ENCODE peak calls at places on chromosomes 7 and 10, in six cellular contexts. S is tibial artery, E is lower lobe of right lung, H is MM.1S, N is heart right ventricle, D is prostate gland. L is an unnamed sample.

GRCh38 chr10:86346169-86346793 is 20.3 kb downstream of the GRID1 start:
- DNase-seq in S (peak; percentile 24), E (peak; percentile 34), H (no peak), N (no peak), D (no peak), L (peak; percentile 23)

GRCh38 chr7:92632791-92633190 is 42.6 kb upstream of the FAM133B start:
- DNase-seq in S (no peak), E (no peak), H (no peak), N (no peak), D (no peak), L (no peak)

GRCh38 chr10:22999942-23000341 is 72.1 kb downstream of the ARMC3 start:
- DNase-seq in S (no peak), E (no peak), H (no peak), N (no peak), D (no peak), L (no peak)

GRCh38 chr10:12909836-12910185 is 91.7 kb downstream of the CCDC3 start:
- DNase-seq in S (peak; percentile 87), E (no peak), H (no peak), N (no peak), D (peak; percentile 68), L (no peak)

GRCh38 chr7:32958046-32959025 is 1.1 kb downstream of the FKBP9 start:
- DNase-seq in S (peak; percentile 75), E (peak; percentile 60), H (no peak), N (peak; percentile 55), D (peak; percentile 9), L (peak; percentile 81)

GRCh38 chr7:67377939-67378862 is 381.6 kb downstream of the TYW1 start:
- DNase-seq in S (peak; percentile 73), E (peak; percentile 70), H (peak; percentile 65), N (peak; percentile 50), D (peak; percentile 63), L (peak; percentile 55)

GRCh38 chr10:119378737-119379067 is 163.8 kb downstream of the RGS10 start:
- DNase-seq in S (no peak), E (no peak), H (no peak), N (no peak), D (no peak), L (no peak)

GRCh38 chr7:116633131-116633988 is 38.6 kb upstream of the MET start:
- DNase-seq in S (no peak), E (no peak), H (no peak), N (no peak), D (no peak), L (no peak)

GRCh38 chr7:15081891-15082290 is 179.3 kb upstream of the DGKB start:
- DNase-seq in S (no peak), E (no peak), H (no peak), N (no peak), D (no peak), L (no peak)

GRCh38 chr7:158827411-158828342 is 1.6 kb downstream of the ESYT2 start:
- DNase-seq in S (no peak), E (no peak), H (peak; percentile 35), N (no peak), D (no peak), L (no peak)

GRCh38 chr7:116455009-116455408 is 44.5 kb upstream of the CAV2 start:
- DNase-seq in S (no peak), E (no peak), H (no peak), N (no peak), D (no peak), L (no peak)

GRCh38 chr7:148142660-148143248 is 447.8 kb upstream of the C7orf33 start:
- DNase-seq in S (no peak), E (no peak), H (peak; percentile 79), N (no peak), D (peak; percentile 39), L (no peak)

GRCh38 chr10:51260376-51260775 is 186.1 kb downstream of the PRKG1 start:
- DNase-seq in S (no peak), E (no peak), H (no peak), N (no peak), D (no peak), L (no peak)

GRCh38 chr10:72124984-72125383 is 36.6 kb upstream of the SPOCK2 start:
- DNase-seq in S (no peak), E (no peak), H (no peak), N (no peak), D (no peak), L (no peak)

GRCh38 chr7:102286237-102287081 is at the start of gene SH2B2:
- DNase-seq in S (peak; percentile 88), E (peak; percentile 90), H (peak; percentile 64), N (peak; percentile 71), D (peak; percentile 74), L (peak; percentile 79)

GRCh38 chr7:51316262-51316665 is 345 bp downstream of the COBL start:
- DNase-seq in S (no peak), E (peak; percentile 71), H (peak; percentile 27), N (peak; percentile 30), D (peak; percentile 32), L (no peak)

GRCh38 chr10:123009105-123009805 is 449 bp downstream of the ACADSB start:
- DNase-seq in S (no peak), E (peak; percentile 51), H (no peak), N (peak; percentile 18), D (peak; percentile 10), L (peak; percentile 8)

GRCh38 chr10:72682626-72683025 is 9.3 kb upstream of the MCU start:
- DNase-seq in S (no peak), E (no peak), H (no peak), N (no peak), D (no peak), L (no peak)

GRCh38 chr7:47893721-47894365 is 54.4 kb downstream of the PKD1L1 start:
- DNase-seq in S (no peak), E (no peak), H (no peak), N (no peak), D (no peak), L (no peak)

GRCh38 chr7:132131196-132131595 is 445.1 kb downstream of the PLXNA4 start:
- DNase-seq in S (no peak), E (no peak), H (no peak), N (no peak), D (no peak), L (no peak)

DNA sequence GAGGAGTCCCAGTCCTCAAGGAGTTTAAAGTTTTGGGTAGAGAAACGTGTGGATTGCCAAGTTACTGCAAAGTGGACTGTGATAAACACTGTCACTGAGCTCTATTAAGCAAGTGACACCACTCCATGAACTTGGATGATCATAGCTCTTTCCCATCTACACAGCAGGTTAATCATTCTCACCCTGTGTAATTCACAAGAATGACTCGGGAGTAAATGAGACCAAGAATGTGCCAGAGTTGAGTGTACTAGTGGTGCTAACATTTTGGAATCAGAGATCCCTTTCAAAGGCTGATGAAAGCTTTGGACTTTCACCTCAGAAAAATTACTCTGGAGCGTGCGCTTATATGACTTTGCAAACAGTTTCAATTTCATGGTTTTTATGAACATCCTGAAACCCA is 80.8 kb downstream of the RBM20 start:
- DNase-seq in S (no peak), E (no peak), H (no peak), N (no peak), D (no peak), L (no peak)
- H3K4me3 ChIP-seq in S (no peak overlapping the region), E (no peak overlapping the region), H (no peak overlapping the region), N (no peak overlapping the region), D (no peak overlapping the region), L (no peak overlapping the region)

GRCh38 chr7:38025815-38026214 is 105.4 kb downstream of the EPDR1 start:
- DNase-seq in S (no peak), E (no peak), H (no peak), N (no peak), D (no peak), L (no peak)

GRCh38 chr7:38017320-38017719 is 96.9 kb downstream of the EPDR1 start:
- DNase-seq in S (no peak), E (no peak), H (no peak), N (no peak), D (no peak), L (no peak)

GRCh38 chr7:38020134-38020533 is 99.7 kb downstream of the EPDR1 start:
- DNase-seq in S (no peak), E (no peak), H (no peak), N (no peak), D (no peak), L (no peak)

GRCh38 chr7:38016567-38016966 is 96.1 kb downstream of the EPDR1 start:
- DNase-seq in S (no peak), E (no peak), H (no peak), N (no peak), D (no peak), L (no peak)

GRCh38 chr7:38021892-38022291 is 101.5 kb downstream of the EPDR1 start:
- DNase-seq in S (no peak), E (no peak), H (no peak), N (no peak), D (no peak), L (no peak)
- TF ChIP-seq CTCF in S (no peak), E (no peak), H (no peak), N (no peak), D (no peak), L (no peak)

GRCh38 chr7:81629702-81630101 is 140.1 kb downstream of the HGF start:
- DNase-seq in S (no peak), E (no peak), H (peak; percentile 65), N (no peak), D (no peak), L (no peak)
- H3K4me1 ChIP-seq in S (peaks cover 15% of the 10 kb centered on the region), E (no peaks in the 10 kb centered on the region), H (peaks cover 17% of the 10 kb centered on the region), N (no peaks in the 10 kb centered on the region), D (no peaks in the 10 kb centered on the region), L (no peaks in the 10 kb centered on the region)

DNA sequence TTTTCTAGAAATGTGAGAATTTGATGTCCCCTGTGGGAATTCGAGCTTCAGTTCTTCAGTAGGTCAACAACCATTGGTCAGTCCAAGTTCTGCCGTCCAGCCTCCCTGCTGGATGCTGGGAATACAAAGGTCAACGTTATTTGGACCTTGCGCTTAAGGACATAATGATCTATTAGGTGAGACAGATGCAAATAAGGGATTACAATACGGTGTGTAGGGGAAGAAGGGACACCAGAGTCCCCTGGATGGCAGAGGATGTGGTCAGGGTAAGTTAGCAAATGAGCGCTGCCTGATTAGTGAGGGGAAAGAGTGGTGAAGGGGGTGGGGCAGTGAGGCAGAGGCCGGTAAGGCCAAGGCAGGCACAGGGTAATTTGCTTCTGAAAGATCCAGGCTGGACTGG is 16.2 kb downstream of the CCNY start:
- DNase-seq in S (no peak), E (no peak), H (no peak), N (no peak), D (no peak), L (no peak)
- H3K4me3 ChIP-seq in S (no peak overlapping the region), E (no peak overlapping the region), H (no peak overlapping the region), N (no peak overlapping the region), D (no peak overlapping the region), L (no peak overlapping the region)

DNA sequence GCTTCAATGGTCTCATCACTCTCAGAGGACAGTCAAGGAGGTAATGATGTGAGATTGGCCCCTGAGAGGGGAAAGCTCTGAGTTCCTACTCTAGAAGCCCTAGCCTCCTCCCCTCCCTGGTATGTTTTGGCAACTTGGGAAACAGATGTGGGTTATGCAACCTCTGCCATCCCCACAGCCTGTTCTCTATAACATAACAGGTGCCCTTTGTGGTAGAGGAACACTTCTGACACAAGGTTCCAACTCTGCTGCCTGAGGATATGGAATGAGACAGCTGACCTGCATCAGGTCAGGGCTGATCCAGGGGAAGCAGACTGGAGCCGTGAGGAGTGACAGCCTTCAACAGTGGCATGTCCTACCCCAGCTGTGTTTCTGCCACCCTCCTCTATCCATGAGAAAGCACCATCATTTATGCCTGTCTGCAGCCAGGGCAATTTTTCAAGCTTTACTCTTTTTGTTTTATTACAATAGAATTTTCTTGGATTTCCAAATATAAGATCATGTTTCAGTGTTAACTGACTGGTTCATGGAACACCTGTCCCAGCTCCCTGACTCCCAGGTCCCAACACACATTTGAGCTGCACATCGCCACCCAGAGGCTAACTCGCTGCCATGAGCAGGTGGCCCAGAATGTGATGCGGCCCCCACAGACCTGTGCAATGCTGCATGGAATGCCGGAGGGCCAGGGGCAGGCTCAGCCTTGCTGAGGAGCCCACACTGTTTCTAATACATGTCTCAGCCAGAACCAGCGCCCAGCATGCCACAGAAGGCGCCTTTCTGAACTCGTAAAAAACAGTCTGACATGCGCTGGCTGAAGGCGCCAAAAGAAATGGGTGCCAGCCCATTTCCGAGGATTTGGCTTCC is 124.7 kb upstream of the CHST15 start:
- DNase-seq in S (no peak), E (no peak), H (no peak), N (no peak), D (peak; percentile 13), L (no peak)
- TF ChIP-seq CTCF in S (no peak), E (no peak), H (no peak), N (no peak), D (peak; percentile 22), L (no peak)

L was measured in heart left ventricle.